ENCODE peak calls at places on chromosomes 6 and 20, in nine cellular contexts. One of them, this sample, is unnamed.
A peak's percentile ranks its signal among the peaks of the same experiment; 100 is the strongest.

GRCh38 chr6:134063121-134063965 is 10.9 kb upstream of the SLC2A12 start:
- DNase-seq in OCI-LY7: no peak
- DNase-seq in left ventricle myocardium inferior: no peak
- DNase-seq in stomach: no peak
- DNase-seq in mammary epithelial cell: no peak
- DNase-seq in brain microvascular endothelial cell: no peak
- DNase-seq in astrocyte of the spinal cord: peak; percentile 52
- DNase-seq in colonic mucosa: no peak
- DNase-seq in epithelial cell of esophagus: no peak
- DNase-seq in this sample: no peak

GRCh38 chr20:51678041-51678697 is 90.0 kb downstream of the ATP9A start:
- DNase-seq in stomach: no peak
- DNase-seq in brain microvascular endothelial cell: no peak
- DNase-seq in mammary epithelial cell: no peak
- DNase-seq in OCI-LY7: no peak
- DNase-seq in astrocyte of the spinal cord: peak; percentile 24
- DNase-seq in epithelial cell of esophagus: no peak
- DNase-seq in colonic mucosa: no peak
- DNase-seq in left ventricle myocardium inferior: no peak
- DNase-seq in this sample: peak; percentile 10

GRCh38 chr6:21414065-21414464 is 179.5 kb upstream of the SOX4 start:
- DNase-seq in mammary epithelial cell: no peak
- DNase-seq in brain microvascular endothelial cell: no peak
- DNase-seq in colonic mucosa: no peak
- DNase-seq in stomach: no peak
- DNase-seq in epithelial cell of esophagus: no peak
- DNase-seq in left ventricle myocardium inferior: no peak
- DNase-seq in astrocyte of the spinal cord: no peak
- DNase-seq in OCI-LY7: no peak
- DNase-seq in this sample: no peak

GRCh38 chr6:97040355-97040860 is 115.9 kb downstream of the KLHL32 start:
- DNase-seq in OCI-LY7: no peak
- DNase-seq in mammary epithelial cell: no peak
- DNase-seq in astrocyte of the spinal cord: no peak
- DNase-seq in brain microvascular endothelial cell: no peak
- DNase-seq in stomach: no peak
- DNase-seq in colonic mucosa: no peak
- DNase-seq in left ventricle myocardium inferior: no peak
- DNase-seq in epithelial cell of esophagus: no peak
- DNase-seq in this sample: no peak

GRCh38 chr6:46412662-46413061 is 78.6 kb downstream of the RCAN2 start:
- DNase-seq in mammary epithelial cell: no peak
- DNase-seq in OCI-LY7: peak; percentile 21
- DNase-seq in brain microvascular endothelial cell: no peak
- DNase-seq in stomach: no peak
- DNase-seq in left ventricle myocardium inferior: no peak
- DNase-seq in astrocyte of the spinal cord: no peak
- DNase-seq in epithelial cell of esophagus: no peak
- DNase-seq in colonic mucosa: no peak
- DNase-seq in this sample: no peak

GRCh38 chr6:31815025-31815838 is at the start of the genes HSPA1A and HSPA1L:
- DNase-seq in mammary epithelial cell: peak; percentile 95
- DNase-seq in colonic mucosa: peak; percentile 97
- DNase-seq in stomach: peak; percentile 95
- DNase-seq in brain microvascular endothelial cell: peak; percentile 97
- DNase-seq in OCI-LY7: no peak
- DNase-seq in astrocyte of the spinal cord: peak; percentile 97
- DNase-seq in left ventricle myocardium inferior: peak; percentile 95
- DNase-seq in epithelial cell of esophagus: peak; percentile 94
- DNase-seq in this sample: peak; percentile 96

GRCh38 chr6:8130399-8130798 is 28.1 kb upstream of the EEF1E1 start:
- DNase-seq in stomach: no peak
- DNase-seq in OCI-LY7: no peak
- DNase-seq in left ventricle myocardium inferior: no peak
- DNase-seq in epithelial cell of esophagus: no peak
- DNase-seq in brain microvascular endothelial cell: no peak
- DNase-seq in astrocyte of the spinal cord: no peak
- DNase-seq in colonic mucosa: no peak
- DNase-seq in mammary epithelial cell: no peak
- DNase-seq in this sample: peak; percentile 46

GRCh38 chr6:43125555-43125954 is 45.5 kb upstream of the SRF start:
- DNase-seq in astrocyte of the spinal cord: no peak
- DNase-seq in left ventricle myocardium inferior: no peak
- DNase-seq in mammary epithelial cell: no peak
- DNase-seq in epithelial cell of esophagus: no peak
- DNase-seq in brain microvascular endothelial cell: peak; percentile 34
- DNase-seq in OCI-LY7: no peak
- DNase-seq in stomach: no peak
- DNase-seq in colonic mucosa: no peak
- DNase-seq in this sample: no peak

GRCh38 chr20:58467572-58468330 is 47.4 kb downstream of the APCDD1L start:
- DNase-seq in left ventricle myocardium inferior: no peak
- DNase-seq in colonic mucosa: no peak
- DNase-seq in stomach: no peak
- DNase-seq in mammary epithelial cell: no peak
- DNase-seq in astrocyte of the spinal cord: no peak
- DNase-seq in brain microvascular endothelial cell: no peak
- DNase-seq in OCI-LY7: no peak
- DNase-seq in epithelial cell of esophagus: no peak
- DNase-seq in this sample: no peak

GRCh38 chr6:18246205-18246604 is 18.1 kb downstream of the DEK start:
- DNase-seq in epithelial cell of esophagus: peak; percentile 44
- DNase-seq in colonic mucosa: no peak
- DNase-seq in left ventricle myocardium inferior: no peak
- DNase-seq in astrocyte of the spinal cord: no peak
- DNase-seq in OCI-LY7: no peak
- DNase-seq in stomach: no peak
- DNase-seq in mammary epithelial cell: peak; percentile 45
- DNase-seq in brain microvascular endothelial cell: no peak
- DNase-seq in this sample: no peak

GRCh38 chr20:45833030-45833882 is at the start of gene SNX21:
- DNase-seq in colonic mucosa: peak; percentile 81
- DNase-seq in OCI-LY7: no peak
- DNase-seq in epithelial cell of esophagus: peak; percentile 80
- DNase-seq in astrocyte of the spinal cord: peak; percentile 92
- DNase-seq in mammary epithelial cell: peak; percentile 80
- DNase-seq in brain microvascular endothelial cell: peak; percentile 81
- DNase-seq in left ventricle myocardium inferior: peak; percentile 89
- DNase-seq in stomach: peak; percentile 77
- DNase-seq in this sample: peak; percentile 97

GRCh38 chr6:141202641-141203040 is 930.1 kb upstream of the GJE1 start:
- DNase-seq in colonic mucosa: no peak
- DNase-seq in epithelial cell of esophagus: no peak
- DNase-seq in astrocyte of the spinal cord: no peak
- DNase-seq in left ventricle myocardium inferior: no peak
- DNase-seq in OCI-LY7: no peak
- DNase-seq in brain microvascular endothelial cell: no peak
- DNase-seq in stomach: no peak
- DNase-seq in mammary epithelial cell: no peak
- DNase-seq in this sample: no peak

GRCh38 chr6:154510144-154510905 is at the start of gene CNKSR3:
- DNase-seq in stomach: peak; percentile 93
- DNase-seq in OCI-LY7: no peak
- DNase-seq in mammary epithelial cell: peak; percentile 87
- DNase-seq in epithelial cell of esophagus: peak; percentile 80
- DNase-seq in brain microvascular endothelial cell: peak; percentile 91
- DNase-seq in left ventricle myocardium inferior: peak; percentile 84
- DNase-seq in astrocyte of the spinal cord: peak; percentile 98
- DNase-seq in colonic mucosa: peak; percentile 88
- DNase-seq in this sample: peak; percentile 94

GRCh38 chr20:57627339-57627738 is 7.1 kb upstream of the ZBP1 start:
- DNase-seq in stomach: no peak
- DNase-seq in OCI-LY7: no peak
- DNase-seq in left ventricle myocardium inferior: no peak
- DNase-seq in mammary epithelial cell: no peak
- DNase-seq in brain microvascular endothelial cell: no peak
- DNase-seq in colonic mucosa: no peak
- DNase-seq in astrocyte of the spinal cord: no peak
- DNase-seq in epithelial cell of esophagus: no peak
- DNase-seq in this sample: no peak

GRCh38 chr6:27495386-27496135 is 22.7 kb upstream of the ZNF184 start:
- DNase-seq in astrocyte of the spinal cord: peak; percentile 75
- DNase-seq in epithelial cell of esophagus: peak; percentile 79
- DNase-seq in mammary epithelial cell: peak; percentile 93
- DNase-seq in left ventricle myocardium inferior: peak; percentile 43
- DNase-seq in colonic mucosa: peak; percentile 56
- DNase-seq in OCI-LY7: no peak
- DNase-seq in brain microvascular endothelial cell: peak; percentile 92
- DNase-seq in stomach: no peak
- DNase-seq in this sample: peak; percentile 83

GRCh38 chr6:136767583-136768307 is 24.5 kb downstream of the MAP3K5 start:
- DNase-seq in OCI-LY7: no peak
- DNase-seq in mammary epithelial cell: no peak
- DNase-seq in astrocyte of the spinal cord: no peak
- DNase-seq in stomach: no peak
- DNase-seq in epithelial cell of esophagus: no peak
- DNase-seq in left ventricle myocardium inferior: no peak
- DNase-seq in brain microvascular endothelial cell: no peak
- DNase-seq in colonic mucosa: no peak
- DNase-seq in this sample: peak; percentile 49
- H3K4me3 ChIP-seq in OCI-LY7: peak overlapping the region; percentile 30
- H3K4me3 ChIP-seq in mammary epithelial cell: no peak overlapping the region
- H3K4me3 ChIP-seq in astrocyte of the spinal cord: no peak overlapping the region
- H3K4me3 ChIP-seq in stomach: no peak overlapping the region
- H3K4me3 ChIP-seq in epithelial cell of esophagus: no peak overlapping the region
- H3K4me3 ChIP-seq in left ventricle myocardium inferior: no peak overlapping the region
- H3K4me3 ChIP-seq in brain microvascular endothelial cell: no peak overlapping the region
- H3K4me3 ChIP-seq in colonic mucosa: no peak overlapping the region
- H3K4me3 ChIP-seq in this sample: no peak overlapping the region

DNA sequence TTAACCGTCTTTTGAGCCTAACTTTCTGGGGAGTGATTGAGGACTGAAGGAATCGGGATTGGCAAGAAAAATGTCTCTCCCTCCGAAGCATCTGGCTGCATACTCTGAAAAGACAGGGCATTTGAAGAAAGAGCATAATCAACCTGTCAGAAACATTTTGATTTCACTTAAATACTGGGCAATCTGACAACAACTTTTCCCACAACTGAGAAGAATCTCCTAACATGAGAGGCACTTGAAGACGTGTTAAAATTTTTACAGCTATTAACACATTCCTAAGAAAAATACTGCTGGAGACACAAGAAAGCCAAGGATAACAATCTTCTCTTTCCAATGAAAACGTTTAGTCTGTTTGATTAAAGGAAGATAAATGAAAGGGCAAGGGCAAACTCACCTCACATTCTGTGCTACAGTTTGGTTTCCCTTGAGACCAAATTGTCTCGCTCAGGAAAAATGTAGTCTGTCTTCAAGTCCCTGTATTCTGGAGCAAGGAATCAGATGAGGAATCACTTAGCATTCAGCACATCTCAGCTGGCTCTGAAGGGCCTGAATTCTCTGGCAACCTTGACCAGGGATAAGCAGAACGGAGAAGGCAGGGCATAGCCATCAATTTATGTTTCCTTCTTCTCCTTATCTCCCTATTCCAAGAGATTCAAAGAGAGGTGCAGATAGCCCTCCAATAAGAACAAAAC is 76.1 kb downstream of the TBX18 start:
- DNase-seq in epithelial cell of esophagus: no peak
- DNase-seq in left ventricle myocardium inferior: no peak
- DNase-seq in mammary epithelial cell: no peak
- DNase-seq in OCI-LY7: no peak
- DNase-seq in colonic mucosa: no peak
- DNase-seq in stomach: no peak
- DNase-seq in brain microvascular endothelial cell: no peak
- DNase-seq in astrocyte of the spinal cord: peak; percentile 43
- DNase-seq in this sample: no peak
- TF ChIP-seq CTCF in epithelial cell of esophagus: no peak
- TF ChIP-seq CTCF in left ventricle myocardium inferior: no peak
- TF ChIP-seq CTCF in mammary epithelial cell: no peak
- TF ChIP-seq CTCF in OCI-LY7: no peak
- TF ChIP-seq CTCF in colonic mucosa: no peak
- TF ChIP-seq CTCF in stomach: no peak
- TF ChIP-seq CTCF in brain microvascular endothelial cell: no peak
- TF ChIP-seq CTCF in astrocyte of the spinal cord: no peak
- TF ChIP-seq CTCF in this sample: no peak

GRCh38 chr6:34657037-34657306 is 39.6 kb downstream of the ILRUN start:
- DNase-seq in colonic mucosa: no peak
- DNase-seq in stomach: no peak
- DNase-seq in astrocyte of the spinal cord: no peak
- DNase-seq in OCI-LY7: no peak
- DNase-seq in left ventricle myocardium inferior: no peak
- DNase-seq in epithelial cell of esophagus: no peak
- DNase-seq in brain microvascular endothelial cell: no peak
- DNase-seq in mammary epithelial cell: no peak
- DNase-seq in this sample: no peak
- H3K4me3 ChIP-seq in colonic mucosa: peak overlapping the region; percentile 16
- H3K4me3 ChIP-seq in stomach: peak overlapping the region; percentile 31
- H3K4me3 ChIP-seq in astrocyte of the spinal cord: peak overlapping the region; percentile 36
- H3K4me3 ChIP-seq in OCI-LY7: peak overlapping the region; percentile 62
- H3K4me3 ChIP-seq in left ventricle myocardium inferior: peak overlapping the region; percentile 59
- H3K4me3 ChIP-seq in epithelial cell of esophagus: peak overlapping the region; percentile 38
- H3K4me3 ChIP-seq in brain microvascular endothelial cell: peak overlapping the region; percentile 44
- H3K4me3 ChIP-seq in mammary epithelial cell: peak overlapping the region; percentile 44
- H3K4me3 ChIP-seq in this sample: peak overlapping the region; percentile 64

GRCh38 chr20:34644345-34644744 is 32.5 kb downstream of the PIGU start:
- DNase-seq in OCI-LY7: no peak
- DNase-seq in mammary epithelial cell: no peak
- DNase-seq in colonic mucosa: no peak
- DNase-seq in brain microvascular endothelial cell: no peak
- DNase-seq in stomach: no peak
- DNase-seq in epithelial cell of esophagus: no peak
- DNase-seq in astrocyte of the spinal cord: no peak
- DNase-seq in left ventricle myocardium inferior: no peak
- DNase-seq in this sample: no peak

GRCh38 chr20:34642009-34642408 is 34.9 kb downstream of the PIGU start:
- DNase-seq in OCI-LY7: no peak
- DNase-seq in left ventricle myocardium inferior: no peak
- DNase-seq in astrocyte of the spinal cord: no peak
- DNase-seq in epithelial cell of esophagus: no peak
- DNase-seq in brain microvascular endothelial cell: no peak
- DNase-seq in colonic mucosa: no peak
- DNase-seq in mammary epithelial cell: no peak
- DNase-seq in stomach: no peak
- DNase-seq in this sample: no peak

GRCh38 chr20:34647737-34648136 is 29.2 kb downstream of the PIGU start:
- DNase-seq in epithelial cell of esophagus: no peak
- DNase-seq in colonic mucosa: no peak
- DNase-seq in stomach: no peak
- DNase-seq in astrocyte of the spinal cord: no peak
- DNase-seq in mammary epithelial cell: no peak
- DNase-seq in left ventricle myocardium inferior: no peak
- DNase-seq in OCI-LY7: no peak
- DNase-seq in brain microvascular endothelial cell: no peak
- DNase-seq in this sample: no peak

GRCh38 chr20:34643919-34644318 is 33.0 kb downstream of the PIGU start:
- DNase-seq in brain microvascular endothelial cell: peak; percentile 65
- DNase-seq in stomach: no peak
- DNase-seq in left ventricle myocardium inferior: no peak
- DNase-seq in OCI-LY7: no peak
- DNase-seq in astrocyte of the spinal cord: peak; percentile 40
- DNase-seq in mammary epithelial cell: peak; percentile 82
- DNase-seq in colonic mucosa: no peak
- DNase-seq in epithelial cell of esophagus: peak; percentile 49
- DNase-seq in this sample: peak; percentile 92

DNA sequence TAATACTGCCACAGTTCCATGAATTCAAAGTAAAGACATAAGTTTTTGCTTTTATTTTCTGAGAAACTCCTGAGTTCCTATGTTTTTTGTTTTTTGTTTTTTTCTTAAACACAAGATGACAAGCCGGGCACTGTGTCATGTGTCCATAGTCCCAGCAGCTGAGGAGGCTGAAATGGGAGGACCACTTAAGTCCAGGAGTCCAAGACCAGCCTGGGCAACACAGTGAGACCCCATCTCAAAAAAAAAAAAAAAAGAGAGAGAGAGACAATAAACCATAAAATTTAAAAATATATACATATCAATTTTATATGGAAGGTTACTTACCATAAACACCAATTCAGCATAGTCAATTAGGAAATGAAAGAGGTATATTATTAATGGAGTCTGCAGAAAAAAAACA is 31.9 kb downstream of the PIGU start:
- DNase-seq in colonic mucosa: no peak
- DNase-seq in epithelial cell of esophagus: no peak
- DNase-seq in OCI-LY7: no peak
- DNase-seq in stomach: no peak
- DNase-seq in left ventricle myocardium inferior: no peak
- DNase-seq in astrocyte of the spinal cord: no peak
- DNase-seq in mammary epithelial cell: no peak
- DNase-seq in brain microvascular endothelial cell: no peak
- DNase-seq in this sample: no peak
- TF ChIP-seq CTCF in colonic mucosa: no peak
- TF ChIP-seq CTCF in epithelial cell of esophagus: no peak
- TF ChIP-seq CTCF in OCI-LY7: no peak
- TF ChIP-seq CTCF in stomach: no peak
- TF ChIP-seq CTCF in left ventricle myocardium inferior: no peak
- TF ChIP-seq CTCF in astrocyte of the spinal cord: no peak
- TF ChIP-seq CTCF in mammary epithelial cell: no peak
- TF ChIP-seq CTCF in brain microvascular endothelial cell: no peak
- TF ChIP-seq CTCF in this sample: no peak